ENCODE peak calls at places on chromosome 22, in seven cellular contexts. U is left ventricle myocardium inferior, Z is BE2C, N is cardiac muscle cell, X is GM23338, H is adrenal gland, P is sigmoid colon. Q is an unnamed sample.

GRCh38 chr22:33658775-33659174 is 261.5 kb downstream of the LARGE1 start:
- DNase-seq in U (peak; percentile 33), Z (no peak), N (no peak), X (no peak), H (peak; percentile 44), P (peak; percentile 81), Q (no peak)

GRCh38 chr22:50403701-50404101 is 60.6 kb downstream of the PPP6R2 start:
- DNase-seq in U (peak; percentile 62), Z (peak; percentile 70), N (no peak), X (no peak), H (peak; percentile 74), P (peak; percentile 82), Q (peak; percentile 69)

GRCh38 chr22:23457586-23457985 is 122.5 kb downstream of the IGLL1 start:
- DNase-seq in U (no peak), Z (no peak), N (no peak), X (no peak), H (no peak), P (no peak), Q (no peak)

GRCh38 chr22:46433318-46433717 is 97.8 kb downstream of the TRMU start:
- DNase-seq in U (no peak), Z (no peak), N (no peak), X (no peak), H (no peak), P (no peak), Q (no peak)

GRCh38 chr22:17266261-17266971 is 47.2 kb upstream of the ADA2 start:
- DNase-seq in U (peak; percentile 45), Z (peak; percentile 21), N (peak; percentile 29), X (peak; percentile 90), H (no peak), P (no peak), Q (no peak)

GRCh38 chr22:30749272-30749671 is 54.6 kb downstream of the OSBP2 start:
- DNase-seq in U (no peak), Z (no peak), N (no peak), X (no peak), H (no peak), P (no peak), Q (no peak)

GRCh38 chr22:49574205-49574604 is 253.5 kb downstream of the BRD1 start:
- DNase-seq in U (no peak), Z (no peak), N (no peak), X (no peak), H (peak; percentile 7), P (no peak), Q (peak; percentile 56)

GRCh38 chr22:38069372-38070249 is 12.4 kb downstream of the PICK1 start:
- DNase-seq in U (peak; percentile 83), Z (peak; percentile 94), N (peak; percentile 84), X (peak; percentile 58), H (no peak), P (peak; percentile 94), Q (no peak)

GRCh38 chr22:28198692-28199091 is 279.6 kb upstream of the PITPNB start:
- DNase-seq in U (no peak), Z (no peak), N (no peak), X (no peak), H (no peak), P (no peak), Q (no peak)

GRCh38 chr22:49969751-49970527 is 9.4 kb downstream of the PIM3 start:
- DNase-seq in U (peak; percentile 13), Z (peak; percentile 15), N (no peak), X (no peak), H (peak; percentile 45), P (peak; percentile 69), Q (peak; percentile 78)

GRCh38 chr22:20530368-20531153 is 23.2 kb downstream of the MED15 start:
- DNase-seq in U (no peak), Z (no peak), N (no peak), X (no peak), H (peak; percentile 81), P (no peak), Q (no peak)

GRCh38 chr22:47030881-47031627 is 268.6 kb downstream of the TBC1D22A start:
- DNase-seq in U (peak; percentile 3), Z (peak; percentile 3), N (no peak), X (no peak), H (no peak), P (peak; percentile 65), Q (peak; percentile 31)

GRCh38 chr22:27219036-27219435 is 561.6 kb downstream of the MIAT start:
- DNase-seq in U (no peak), Z (no peak), N (no peak), X (no peak), H (no peak), P (no peak), Q (no peak)

GRCh38 chr22:27068121-27068520 is 410.7 kb downstream of the MIAT start:
- DNase-seq in U (no peak), Z (no peak), N (no peak), X (no peak), H (no peak), P (no peak), Q (no peak)

GRCh38 chr22:38566726-38567504 is 3.1 kb downstream of the DMC1 start:
- DNase-seq in U (no peak), Z (no peak), N (no peak), X (no peak), H (no peak), P (no peak), Q (no peak)

GRCh38 chr22:46592390-46592872 is 27.8 kb upstream of the GRAMD4 start:
- DNase-seq in U (peak; percentile 60), Z (no peak), N (no peak), X (no peak), H (peak; percentile 58), P (peak; percentile 70), Q (peak; percentile 64)

DNA sequence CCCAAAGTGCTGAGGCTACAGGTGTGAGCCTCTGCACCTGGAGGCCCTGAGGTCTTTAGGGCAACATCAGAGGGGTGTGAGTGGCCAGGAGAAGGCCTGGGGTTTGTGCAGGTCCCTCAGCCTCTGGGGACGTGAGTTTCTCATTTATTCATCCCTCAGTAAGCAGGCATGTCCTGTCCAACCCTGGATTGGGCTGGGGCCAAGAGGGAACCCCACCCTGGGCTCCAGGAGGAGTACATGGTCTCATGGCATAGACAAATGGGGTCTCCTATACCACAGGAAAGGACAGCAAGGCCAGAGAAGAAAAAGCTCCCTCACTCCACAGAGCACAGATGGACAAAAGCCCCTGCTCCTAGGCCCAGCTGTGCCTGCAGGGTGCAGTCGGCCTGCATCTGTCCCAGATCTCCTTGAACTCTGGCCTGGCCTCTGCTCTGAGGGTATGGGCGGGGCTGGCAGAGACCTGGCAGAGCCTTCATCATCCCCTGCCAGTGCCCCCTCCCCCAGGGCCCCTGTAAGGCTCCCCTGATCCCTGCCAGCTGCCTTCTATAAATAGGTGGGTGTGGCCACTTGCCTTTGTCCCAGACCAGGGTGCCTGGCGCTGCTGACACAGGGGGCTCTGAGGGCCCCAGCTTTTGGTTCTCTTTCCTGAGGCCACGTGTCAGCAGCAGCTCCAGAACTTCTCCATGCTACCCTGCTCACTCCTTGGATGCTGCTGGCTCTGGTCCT is 34.6 kb downstream of the A4GALT start:
- DNase-seq in U (peak; percentile 81), Z (no peak), N (peak; percentile 60), X (peak; percentile 18), H (no peak), P (peak; percentile 83), Q (no peak)
- H3K4me1 ChIP-seq in U (peaks cover 96% of the 10 kb centered on the region), Z (peaks cover 13% of the 10 kb centered on the region), N (peaks cover 31% of the 10 kb centered on the region), X (peaks cover 8% of the 10 kb centered on the region), H (peaks cover 50% of the 10 kb centered on the region), P (peaks cover 81% of the 10 kb centered on the region), Q (peaks cover 24% of the 10 kb centered on the region)

DNA sequence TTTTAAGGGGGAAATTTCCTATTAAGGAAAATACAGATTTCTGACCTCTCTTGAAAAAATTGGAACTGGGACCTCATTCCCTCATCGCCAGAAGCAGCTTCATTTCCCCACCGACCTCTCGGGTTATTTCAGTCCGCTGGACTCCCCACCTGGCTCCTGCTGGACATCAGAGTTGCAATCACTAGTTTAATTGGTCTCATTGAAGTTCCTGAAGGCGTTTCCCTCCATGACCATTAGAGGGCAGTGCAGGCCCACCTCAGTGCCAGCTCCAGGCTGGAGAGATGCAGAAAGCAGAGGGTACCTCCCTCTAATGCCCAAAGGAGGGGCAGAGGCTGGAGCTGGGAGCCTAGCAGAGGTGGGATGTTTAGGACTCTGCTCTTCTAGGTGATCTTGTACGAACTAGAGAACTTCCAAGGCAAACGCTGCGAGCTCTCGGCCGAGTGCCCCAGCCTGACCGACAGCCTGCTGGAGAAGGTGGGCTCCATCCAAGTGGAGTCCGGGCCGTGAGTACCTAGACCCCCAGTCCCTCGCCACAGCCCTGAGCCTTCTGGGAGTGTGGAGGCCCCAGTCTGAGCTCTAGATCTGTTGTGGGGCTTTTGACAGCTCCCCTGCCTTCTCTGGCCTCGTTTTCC is 2.7 kb downstream of the CRYBB3 start:
- DNase-seq in U (peak; percentile 28), Z (peak; percentile 76), N (peak; percentile 78), X (peak; percentile 85), H (peak; percentile 66), P (no peak), Q (no peak)
- TF ChIP-seq CTCF in U (peak; percentile 92), Z (peak; percentile 94), N (peak; percentile 94), X (peak; percentile 95), H (peak; percentile 85), P (peak; percentile 65), Q (peak; percentile 83)

GRCh38 chr22:42069801-42070516 is 653 bp downstream of the NAGA start:
- DNase-seq in U (no peak), Z (no peak), N (no peak), X (no peak), H (peak; percentile 27), P (no peak), Q (no peak)

GRCh38 chr22:42073568-42074152 is 388 bp upstream of the PHETA2 start:
- DNase-seq in U (no peak), Z (no peak), N (no peak), X (no peak), H (peak; percentile 28), P (no peak), Q (no peak)

GRCh38 chr22:42068351-42068730 is 2.3 kb downstream of the NAGA start:
- DNase-seq in U (no peak), Z (no peak), N (no peak), X (no peak), H (peak; percentile 17), P (no peak), Q (peak; percentile 50)

GRCh38 chr22:42072606-42073330 is 1.3 kb upstream of the PHETA2 start:
- DNase-seq in U (no peak), Z (no peak), N (peak; percentile 66), X (no peak), H (peak; percentile 19), P (no peak), Q (no peak)

DNA sequence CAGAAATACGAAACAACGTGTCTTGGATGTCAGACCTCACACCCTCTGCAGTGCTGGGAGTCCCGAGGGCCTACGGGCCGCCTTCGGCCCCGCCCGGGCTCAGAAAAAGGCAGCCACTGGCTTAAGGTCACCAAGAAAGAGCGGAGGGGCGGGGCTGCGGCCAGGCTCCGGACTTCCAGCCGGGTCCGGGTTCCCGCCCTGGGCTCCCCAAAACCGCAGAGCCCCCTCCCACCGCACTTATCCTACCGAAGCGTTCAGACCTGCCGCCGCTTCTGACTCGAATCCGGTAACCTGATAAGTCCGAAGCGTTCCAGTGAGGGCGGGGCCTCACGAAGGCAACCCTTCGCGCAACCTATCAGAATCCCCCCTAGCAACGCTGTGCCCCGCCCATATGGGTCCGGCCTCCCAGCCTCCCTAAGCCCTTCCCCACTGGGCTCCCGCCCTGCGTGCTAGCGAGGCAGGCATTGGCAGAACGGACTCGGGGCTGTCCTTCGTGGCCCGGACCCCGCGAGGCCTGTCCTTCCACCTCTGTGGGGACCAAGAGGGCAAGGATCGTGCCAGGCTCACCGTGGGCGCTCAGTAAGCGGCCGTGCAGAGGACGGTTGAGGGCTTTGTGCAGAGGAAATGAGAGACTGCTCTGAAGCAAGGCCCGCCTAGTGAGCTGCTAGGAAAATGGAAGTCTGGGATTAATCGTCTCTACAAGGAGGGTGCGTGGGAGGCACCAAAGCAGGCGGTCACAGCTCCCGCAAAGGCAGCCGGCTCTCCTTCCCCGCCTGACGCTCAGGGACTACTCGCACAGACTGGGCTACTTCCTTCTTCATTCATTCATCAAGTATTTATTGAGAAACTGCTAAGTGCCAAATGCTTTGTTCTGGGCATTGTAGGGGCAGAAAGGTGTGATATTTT is at the start of gene NAGA:
- DNase-seq in U (peak; percentile 96), Z (peak; percentile 98), N (peak; percentile 97), X (peak; percentile 99), H (peak; percentile 96), P (peak; percentile 98), Q (peak; percentile 99)
- H3K4me3 ChIP-seq in U (peak within 1 kb of the TSS; percentile 87), Z (peak within 1 kb of the TSS; percentile 78), N (peak within 1 kb of the TSS; percentile 43), X (peak within 1 kb of the TSS; percentile 82), H (peak within 1 kb of the TSS; percentile 77), P (peak within 1 kb of the TSS; percentile 52), Q (peak within 1 kb of the TSS; percentile 72)

GRCh38 chr22:36453266-36453607 is 28.2 kb downstream of the TXN2 start:
- DNase-seq in U (no peak), Z (no peak), N (no peak), X (no peak), H (no peak), P (no peak), Q (no peak)
- H3K4me1 ChIP-seq in U (peaks cover 89% of the 10 kb centered on the region), Z (no peaks in the 10 kb centered on the region), N (peaks cover 24% of the 10 kb centered on the region), X (peaks cover 20% of the 10 kb centered on the region), H (peaks cover 39% of the 10 kb centered on the region), P (peaks cover 72% of the 10 kb centered on the region), Q (peaks cover 25% of the 10 kb centered on the region)